ENCODE peak calls at places on chromosomes 6 and 20, in six cellular contexts. K, P, L, R, O and F are unnamed samples.

GRCh38 chr20:21398109-21398480 is 769 bp upstream of the NKX2-4 start:
- DNase-seq in K (no peak), P (no peak), L (no peak), R (no peak), O (no peak), F (no peak)

GRCh38 chr20:39716796-39717341 is 754.7 kb downstream of the DHX35 start:
- DNase-seq in K (no peak), P (no peak), L (no peak), R (no peak), O (no peak), F (no peak)

GRCh38 chr6:79498842-79499241 is 38.4 kb downstream of the LCA5 start:
- DNase-seq in K (peak; percentile 3), P (no peak), L (no peak), R (no peak), O (no peak), F (no peak)

GRCh38 chr20:6665161-6665560 is 102.3 kb upstream of the BMP2 start:
- DNase-seq in K (no peak), P (no peak), L (no peak), R (no peak), O (no peak), F (no peak)

GRCh38 chr6:52605610-52606185 is 28.8 kb upstream of the TRAM2 start:
- DNase-seq in K (no peak), P (no peak), L (no peak), R (no peak), O (no peak), F (no peak)

GRCh38 chr6:57147401-57147800 is 24.7 kb upstream of the BAG2 start:
- DNase-seq in K (no peak), P (no peak), L (no peak), R (no peak), O (no peak), F (no peak)

GRCh38 chr6:26054937-26055669 is 32.1 kb upstream of the HFE start:
- DNase-seq in K (peak; percentile 96), P (peak; percentile 80), L (peak; percentile 90), R (peak; percentile 90), O (peak; percentile 92), F (peak; percentile 97)

GRCh38 chr6:154511735-154512097 is 1.2 kb upstream of the CNKSR3 start:
- DNase-seq in K (no peak), P (no peak), L (no peak), R (no peak), O (no peak), F (no peak)

GRCh38 chr6:14818422-14818884 is 427.4 kb upstream of the JARID2 start:
- DNase-seq in K (peak; percentile 39), P (peak; percentile 22), L (peak; percentile 83), R (no peak), O (peak; percentile 35), F (no peak)

GRCh38 chr6:12238191-12238590 is 52.0 kb upstream of the EDN1 start:
- DNase-seq in K (no peak), P (no peak), L (no peak), R (no peak), O (no peak), F (no peak)

GRCh38 chr20:29302979-29303644 is 1954.4 kb upstream of the DEFB115 start:
- DNase-seq in K (no peak), P (no peak), L (no peak), R (no peak), O (no peak), F (no peak)

GRCh38 chr20:3228750-3229032 is 10.3 kb downstream of the SLC4A11 start:
- DNase-seq in K (no peak), P (no peak), L (no peak), R (no peak), O (no peak), F (no peak)

GRCh38 chr20:50624351-50625016 is 66.9 kb downstream of the RIPOR3 start:
- DNase-seq in K (no peak), P (no peak), L (no peak), R (no peak), O (no peak), F (no peak)

GRCh38 chr20:57807418-57808265 is 97.8 kb upstream of the PMEPA1 start:
- DNase-seq in K (no peak), P (peak; percentile 25), L (no peak), R (no peak), O (no peak), F (no peak)

GRCh38 chr6:33721529-33721928 is 10.0 kb upstream of the UQCC2 start:
- DNase-seq in K (no peak), P (no peak), L (no peak), R (no peak), O (no peak), F (no peak)

GRCh38 chr6:106692112-106692822 is 62.9 kb downstream of the QRSL1 start:
- DNase-seq in K (peak; percentile 36), P (no peak), L (peak; percentile 40), R (peak; percentile 14), O (no peak), F (peak; percentile 83)

GRCh38 chr6:26122402-26122792 is 35.2 kb downstream of the HFE start:
- DNase-seq in K (no peak), P (no peak), L (peak; percentile 25), R (no peak), O (no peak), F (no peak)

GRCh38 chr6:35302604-35303218 is 5.1 kb downstream of the DEF6 start:
- DNase-seq in K (peak; percentile 11), P (peak; percentile 33), L (peak; percentile 82), R (no peak), O (peak; percentile 50), F (no peak)
- H3K4me3 ChIP-seq in K (no peak overlapping the region), P (no peak overlapping the region), L (no peak overlapping the region), R (no peak overlapping the region), O (no peak overlapping the region), F (no peak overlapping the region)

GRCh38 chr20:31569163-31570020 is 35.7 kb upstream of the ID1 start:
- DNase-seq in K (peak; percentile 57), P (peak; percentile 57), L (peak; percentile 64), R (no peak), O (peak; percentile 61), F (no peak)

GRCh38 chr20:31570021-31570463 is 35.0 kb upstream of the ID1 start:
- DNase-seq in K (no peak), P (no peak), L (no peak), R (no peak), O (no peak), F (no peak)

GRCh38 chr20:31567380-31567720 is 37.7 kb upstream of the ID1 start:
- DNase-seq in K (no peak), P (no peak), L (no peak), R (no peak), O (no peak), F (no peak)

GRCh38 chr20:31568041-31568731 is 36.9 kb upstream of the ID1 start:
- DNase-seq in K (peak; percentile 43), P (no peak), L (no peak), R (no peak), O (no peak), F (no peak)

GRCh38 chr20:31568773-31569162 is 36.3 kb upstream of the ID1 start:
- DNase-seq in K (no peak), P (no peak), L (no peak), R (no peak), O (no peak), F (no peak)
- H3K4me3 ChIP-seq in K (no peak overlapping the region), P (no peak overlapping the region), L (no peak overlapping the region), R (no peak overlapping the region), O (no peak overlapping the region), F (no peak overlapping the region)

GRCh38 chr6:18586133-18586532 is 199.0 kb downstream of the RNF144B start:
- DNase-seq in K (no peak), P (no peak), L (no peak), R (no peak), O (no peak), F (no peak)
- H3K4me3 ChIP-seq in K (no peak overlapping the region), P (no peak overlapping the region), L (no peak overlapping the region), R (no peak overlapping the region), O (no peak overlapping the region), F (no peak overlapping the region)

GRCh38 chr20:34559311-34560140 is 1.0 kb downstream of the MAP1LC3A start:
- DNase-seq in K (no peak), P (no peak), L (no peak), R (no peak), O (peak; percentile 30), F (no peak)
- H3K4me3 ChIP-seq in K (peak overlapping the region; percentile 78), P (peak overlapping the region; percentile 94), L (peak overlapping the region; percentile 59), R (peak overlapping the region; percentile 73), O (peak overlapping the region; percentile 98), F (no peak overlapping the region)

GRCh38 chr6:170087946-170088348 is 202.9 kb downstream of the DLL1 start:
- DNase-seq in K (no peak), P (peak; percentile 11), L (peak; percentile 55), R (no peak), O (peak; percentile 20), F (no peak)
- H3K4me3 ChIP-seq in K (no peak overlapping the region), P (no peak overlapping the region), L (no peak overlapping the region), R (no peak overlapping the region), O (no peak overlapping the region), F (no peak overlapping the region)

GRCh38 chr20:19973920-19974620 is 43.1 kb upstream of the NAA20 start:
- DNase-seq in K (peak; percentile 85), P (peak; percentile 71), L (peak; percentile 50), R (no peak), O (peak; percentile 64), F (no peak)
- H3K4me3 ChIP-seq in K (peak overlapping the region; percentile 89), P (peak overlapping the region; percentile 75), L (no peak overlapping the region), R (peak overlapping the region; percentile 78), O (no peak overlapping the region), F (peak overlapping the region; percentile 76)

GRCh38 chr20:38081575-38081974 is 48.0 kb downstream of the RPRD1B start:
- DNase-seq in K (no peak), P (no peak), L (no peak), R (no peak), O (no peak), F (no peak)

GRCh38 chr20:38083338-38084048 is 49.9 kb downstream of the RPRD1B start:
- DNase-seq in K (peak; percentile 40), P (no peak), L (no peak), R (no peak), O (no peak), F (no peak)

GRCh38 chr20:38082894-38083293 is 49.3 kb downstream of the RPRD1B start:
- DNase-seq in K (no peak), P (no peak), L (no peak), R (no peak), O (no peak), F (no peak)

GRCh38 chr20:38084425-38084951 is 50.9 kb downstream of the RPRD1B start:
- DNase-seq in K (peak; percentile 87), P (no peak), L (no peak), R (no peak), O (peak; percentile 39), F (no peak)

DNA sequence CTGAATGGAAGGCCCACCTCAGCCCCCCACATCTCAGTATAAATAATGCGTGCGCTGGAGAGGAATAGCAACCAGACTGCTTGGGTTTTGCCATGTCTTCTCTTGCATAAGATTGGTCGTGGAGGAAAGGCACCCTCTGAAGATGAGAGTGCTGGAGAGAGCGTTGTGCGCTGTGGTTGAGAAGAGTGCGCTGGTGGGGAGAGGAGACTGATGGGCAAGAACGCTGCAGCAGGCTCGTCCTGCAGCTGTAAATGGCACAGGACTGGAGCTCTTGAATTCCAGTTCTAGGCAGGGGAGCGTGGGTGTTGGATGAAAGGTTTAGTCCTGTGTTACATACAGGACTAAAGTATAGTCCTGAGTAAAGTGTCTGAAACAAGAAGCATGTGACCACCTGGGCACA is 51.5 kb downstream of the RPRD1B start:
- DNase-seq in K (no peak), P (no peak), L (no peak), R (no peak), O (no peak), F (no peak)
- H3K4me3 ChIP-seq in K (no peak overlapping the region), P (peak overlapping the region; percentile 44), L (no peak overlapping the region), R (no peak overlapping the region), O (peak overlapping the region; percentile 2), F (no peak overlapping the region)